ENCODE peak calls at places on chromosome 20, in nine cellular contexts. A is dorsolateral prefrontal cortex, I is transverse colon, B is fibroblast of lung, R is upper lobe of right lung, C is heart right ventricle, S is RWPE1, Y is AG04450, W is mammary epithelial cell. G is an unnamed sample.

GRCh38 chr20:8527998-8528397 is 395.9 kb downstream of the PLCB1 start:
- DNase-seq in S (no peak), C (no peak), W (peak), A (no peak), B (peak), R (no peak), Y (peak), I (no peak), G (no peak)

GRCh38 chr20:22387452-22387851 is 196.9 kb downstream of the FOXA2 start:
- DNase-seq in Y (no peak), W (peak), B (no peak), S (no peak), C (no peak), R (no peak), I (no peak), A (no peak), G (no peak)

GRCh38 chr20:13211956-13212618 is 9.0 kb upstream of the ISM1 start:
- DNase-seq in W (no peak), S (no peak), I (no peak), A (no peak), R (no peak), C (no peak), B (no peak), Y (no peak), G (no peak)

GRCh38 chr20:36097331-36097730 is 57.2 kb upstream of the EPB41L1 start:
- DNase-seq in R (no peak), B (peak), S (no peak), W (peak), Y (no peak), C (no peak), A (no peak), I (peak), G (no peak)

GRCh38 chr20:16115891-16116577 is 457.2 kb downstream of the KIF16B start:
- DNase-seq in A (no peak), W (no peak), Y (no peak), S (no peak), R (no peak), C (peak), B (no peak), I (no peak), G (no peak)

GRCh38 chr20:63254536-63255384 is 497 bp upstream of the NKAIN4 start:
- DNase-seq in Y (no peak), S (no peak), A (no peak), I (no peak), W (no peak), R (no peak), C (no peak), B (no peak), G (no peak)

GRCh38 chr20:33167859-33168258 is at the start of gene BPIFA2:
- DNase-seq in R (no peak), A (no peak), W (no peak), S (no peak), B (no peak), C (no peak), I (no peak), Y (no peak), G (no peak)

GRCh38 chr20:20699144-20699543 is 13.3 kb downstream of the RALGAPA2 start:
- DNase-seq in R (no peak), A (no peak), C (no peak), W (no peak), I (no peak), B (no peak), S (no peak), Y (no peak), G (no peak)

GRCh38 chr20:3093861-3094361 is 9.4 kb upstream of the AVP start:
- DNase-seq in C (no peak), I (no peak), R (no peak), B (no peak), W (no peak), Y (no peak), S (no peak), A (no peak), G (no peak)

GRCh38 chr20:1636621-1637020 is 16.8 kb upstream of the SIRPB1 start:
- DNase-seq in A (no peak), C (no peak), Y (no peak), R (no peak), S (no peak), B (no peak), I (no peak), W (no peak), G (no peak)

GRCh38 chr20:19212524-19213502 is at the start of gene SLC24A3:
- DNase-seq in Y (no peak), W (peak), R (peak), A (peak), C (peak), I (peak), S (peak), B (peak), G (no peak)

GRCh38 chr20:47154089-47154488 is 202.4 kb downstream of the ZMYND8 start:
- DNase-seq in A (no peak), I (no peak), Y (no peak), W (no peak), C (no peak), R (no peak), S (no peak), B (no peak), G (no peak)

GRCh38 chr20:63501818-63502670 is 3.2 kb upstream of the EEF1A2 start:
- DNase-seq in Y (no peak), R (no peak), C (peak), A (peak), S (peak), I (no peak), W (no peak), B (no peak), G (peak)

GRCh38 chr20:23179766-23180403 is 93.8 kb upstream of the CD93 start:
- DNase-seq in A (no peak), Y (no peak), B (no peak), R (no peak), C (no peak), W (no peak), S (no peak), I (no peak), G (no peak)

GRCh38 chr20:33437141-33437911 is 6.2 kb downstream of the SNTA1 start:
- DNase-seq in B (peak), C (peak), A (peak), I (no peak), R (no peak), S (no peak), Y (no peak), W (no peak), G (no peak)

GRCh38 chr20:9912858-9913434 is 74.1 kb upstream of the PAK5 start:
- DNase-seq in Y (peak), I (peak), W (peak), R (no peak), C (peak), S (peak), B (peak), A (peak), G (no peak)

GRCh38 chr20:45911486-45912343 is at the start of gene PLTP:
- DNase-seq in C (peak), W (no peak), A (peak), I (peak), B (peak), R (peak), Y (no peak), S (no peak), G (no peak)

GRCh38 chr20:63955281-63955845 is 853 bp downstream of the UCKL1 start:
- DNase-seq in C (peak), W (no peak), R (peak), B (peak), Y (no peak), A (no peak), S (no peak), I (peak), G (peak)

GRCh38 chr20:62969179-62969760 is 16.8 kb downstream of the SLC17A9 start:
- DNase-seq in I (no peak), C (peak), S (no peak), Y (no peak), W (no peak), A (no peak), B (no peak), R (no peak), G (no peak)

GRCh38 chr20:61503106-61503505 is 251.0 kb downstream of the CDH4 start:
- DNase-seq in W (no peak), I (no peak), R (no peak), C (no peak), S (no peak), Y (no peak), B (no peak), A (no peak), G (peak)

GRCh38 chr20:39775110-39775509 is 813.0 kb downstream of the DHX35 start:
- DNase-seq in I (no peak), C (peak), B (peak), A (no peak), W (peak), R (no peak), Y (no peak), S (peak), G (no peak)

GRCh38 chr20:35518975-35519374 is 10.5 kb downstream of the C20orf173 start:
- DNase-seq in I (no peak), B (no peak), C (no peak), R (no peak), S (no peak), Y (no peak), A (no peak), W (no peak), G (no peak)

GRCh38 chr20:1629321-1629720 is 9.5 kb upstream of the SIRPB1 start:
- DNase-seq in A (no peak), I (no peak), Y (no peak), R (no peak), C (no peak), W (no peak), S (no peak), B (no peak), G (no peak)

GRCh38 chr20:39004508-39004907 is 42.4 kb downstream of the DHX35 start:
- DNase-seq in C (peak), S (peak), B (no peak), Y (no peak), I (peak), A (no peak), R (peak), W (peak), G (no peak)

GRCh38 chr20:3133156-3133555 is 26.5 kb downstream of the FASTKD5 start:
- DNase-seq in B (no peak), S (no peak), W (no peak), A (no peak), C (no peak), I (no peak), Y (peak), R (no peak), G (no peak)

GRCh38 chr20:10731190-10731955 is 57.6 kb upstream of the JAG1 start:
- DNase-seq in W (peak), S (peak), C (no peak), Y (no peak), R (no peak), A (no peak), B (peak), I (no peak), G (peak)

GRCh38 chr20:61942526-61942925 is 123.2 kb downstream of the TAF4 start:
- DNase-seq in I (no peak), R (peak), A (peak), B (no peak), Y (no peak), S (no peak), W (no peak), C (peak), G (peak)

DNA sequence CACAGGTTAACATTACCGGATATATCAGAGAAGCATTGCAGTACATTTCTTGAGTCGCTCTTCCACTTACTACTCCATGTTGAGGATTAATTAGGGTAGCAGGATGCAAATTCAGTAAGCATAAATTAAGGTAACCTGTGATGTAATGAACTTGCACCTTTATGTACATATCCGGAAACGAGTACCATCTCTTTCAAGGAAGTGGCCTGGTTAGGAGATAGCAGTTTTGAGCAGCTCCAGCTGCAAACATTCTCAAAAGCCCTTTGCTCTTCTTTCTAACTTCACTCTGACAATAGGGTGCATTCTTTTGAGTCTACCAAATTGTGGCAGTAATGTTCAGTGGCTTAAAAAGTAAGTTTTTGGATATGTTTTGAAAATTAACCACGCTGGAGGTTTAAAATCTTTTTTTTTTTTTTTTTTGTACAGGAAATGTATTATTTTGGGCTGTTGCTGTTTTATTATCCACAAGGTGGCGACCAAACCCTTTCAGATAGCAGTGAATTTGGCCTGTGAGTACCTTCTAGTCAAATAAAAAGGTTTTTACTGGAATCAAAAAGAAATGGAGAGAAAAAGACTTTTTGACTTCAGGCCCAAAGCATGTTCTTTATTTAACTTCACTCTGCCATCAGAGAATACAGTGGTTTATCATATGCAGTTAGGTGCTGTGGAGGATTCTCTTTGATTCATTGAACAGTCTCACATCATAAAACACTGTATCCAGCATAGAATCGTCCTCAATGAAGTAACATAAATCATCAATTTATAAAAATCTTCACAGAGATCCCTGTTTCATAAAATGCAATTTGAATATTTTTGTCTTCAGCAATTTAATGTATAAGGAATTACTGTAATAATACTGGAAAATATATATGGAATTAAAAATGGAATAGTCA is 8.9 kb downstream of the FAM217B start:
- DNase-seq in Y (peak), W (peak), A (no peak), B (peak), R (no peak), I (no peak), C (no peak), S (peak), G (no peak)
- TF ChIP-seq CTCF in Y (peak), W (peak), A (peak), B (peak), R (peak), I (peak), C (peak), S (peak), G (peak)

DNA sequence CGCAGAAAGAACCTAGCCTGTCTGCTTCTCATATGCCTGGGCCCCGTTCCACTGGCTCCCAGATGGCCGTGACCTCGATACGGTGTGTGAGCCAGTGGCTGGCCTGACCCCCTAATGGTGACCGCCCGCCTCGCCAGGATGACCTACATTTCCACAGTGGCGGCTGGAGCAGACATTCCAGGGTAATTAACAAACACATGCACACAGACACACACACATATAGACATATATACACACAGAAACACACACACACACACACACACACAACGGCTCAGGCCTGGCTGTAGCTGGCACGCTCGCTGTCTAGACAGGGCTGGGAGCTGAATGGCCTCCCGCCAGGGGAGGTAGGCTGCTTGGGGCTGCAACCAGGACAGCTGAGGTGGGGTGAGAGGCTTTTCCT is 227.1 kb downstream of the ANKRD60 start:
- DNase-seq in R (no peak), I (no peak), A (no peak), B (peak), Y (no peak), W (no peak), S (no peak), C (no peak), G (no peak)
- H3K27ac ChIP-seq in R (no peak), I (no peak), A (no peak), B (no peak), Y (no peak), W (no peak), S (no peak), C (no peak), G (no peak)

GRCh38 chr20:18139832-18140231 is 2.2 kb downstream of the KAT14 start:
- DNase-seq in B (no peak), Y (no peak), A (no peak), W (no peak), R (no peak), I (no peak), S (no peak), C (no peak), G (no peak)

GRCh38 chr20:18138639-18139583 is 1.2 kb downstream of the KAT14 start:
- DNase-seq in C (no peak), I (no peak), Y (no peak), R (no peak), A (no peak), W (no peak), S (no peak), B (no peak), G (no peak)

GRCh38 chr20:18133962-18134361 is 3.7 kb upstream of the KAT14 start:
- DNase-seq in A (no peak), I (peak), R (no peak), B (no peak), S (no peak), W (peak), Y (no peak), C (no peak), G (no peak)

GRCh38 chr20:18138266-18138582 is 561 bp downstream of the KAT14 start:
- DNase-seq in S (no peak), Y (no peak), W (no peak), A (no peak), I (no peak), R (no peak), B (no peak), C (no peak), G (no peak)

GRCh38 chr20:18137412-18138265 is at the start of the genes KAT14 and PET117:
- DNase-seq in B (peak), C (peak), S (peak), I (peak), R (peak), W (peak), A (peak), Y (peak), G (peak)
- TF ChIP-seq CTCF in B (no peak), C (no peak), S (no peak), I (no peak), R (no peak), W (no peak), A (peak), Y (peak), G (no peak)

DNA sequence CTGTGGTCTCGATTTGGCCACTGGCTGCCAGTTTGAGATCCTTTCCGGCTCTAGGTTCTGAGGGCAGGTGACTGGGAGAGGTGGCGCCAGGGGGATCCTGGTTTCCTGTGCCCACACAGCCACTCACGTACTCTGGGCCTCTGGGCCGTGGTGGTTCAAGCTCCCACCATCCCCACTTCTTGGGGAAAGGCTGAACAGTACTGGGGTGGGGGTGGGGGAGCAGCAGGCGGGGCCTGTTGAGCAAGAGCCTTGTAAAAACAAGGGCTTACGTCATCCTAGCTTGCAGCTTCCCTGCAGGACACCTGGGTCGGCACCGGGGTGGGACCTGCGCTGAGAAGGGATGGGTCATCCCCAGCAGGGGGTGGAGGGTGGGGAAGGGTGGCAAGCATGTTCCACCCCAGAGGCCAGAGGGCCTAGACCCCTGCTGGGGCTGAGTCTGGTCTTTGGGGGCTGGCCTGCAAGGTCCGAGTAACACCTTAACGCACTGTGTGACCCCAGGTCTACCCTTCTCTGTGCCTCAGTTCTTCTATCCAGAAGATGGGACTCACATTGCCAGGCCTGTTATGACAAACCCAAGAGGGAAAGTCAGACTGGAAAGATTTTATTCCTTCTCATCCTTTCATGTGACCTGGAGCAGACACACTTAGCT is 3.1 kb upstream of the CEBPB start:
- DNase-seq in I (peak), B (peak), Y (no peak), C (peak), W (peak), R (peak), S (peak), A (no peak), G (peak)
- H3K27ac ChIP-seq in I (peak), B (no peak), Y (no peak), C (no peak), W (no peak), R (no peak), S (peak), A (peak), G (peak)

GRCh38 chr20:24305366-24305765 is 164.1 kb upstream of the SYNDIG1 start:
- DNase-seq in B (no peak), W (no peak), C (no peak), I (no peak), R (no peak), Y (no peak), S (no peak), A (no peak), G (no peak)

GRCh38 chr20:24297928-24298327 is 171.5 kb upstream of the SYNDIG1 start:
- DNase-seq in B (no peak), A (no peak), W (no peak), S (no peak), I (no peak), R (no peak), C (no peak), Y (no peak), G (no peak)

DNA sequence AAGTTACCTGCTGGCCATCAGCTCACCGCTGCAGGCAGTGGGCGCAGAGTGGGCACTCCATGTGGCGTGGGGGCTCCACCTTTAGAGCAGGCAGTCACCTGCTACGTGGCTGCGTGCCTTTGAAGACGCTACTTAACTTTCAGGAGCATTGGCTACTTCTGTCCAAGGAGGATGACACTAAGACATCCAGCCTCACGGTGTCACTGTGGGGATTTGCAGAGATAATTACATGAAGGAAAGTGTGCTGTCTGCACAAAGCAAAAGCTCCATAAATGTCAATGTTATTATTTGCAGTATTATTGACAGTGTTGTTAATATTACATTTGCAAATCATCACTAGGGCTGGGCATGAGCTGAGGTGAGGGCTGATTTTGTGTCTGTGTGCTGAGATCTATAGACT is 166.0 kb upstream of the SYNDIG1 start:
- DNase-seq in S (no peak), B (no peak), C (no peak), W (no peak), Y (no peak), I (no peak), R (no peak), A (no peak), G (no peak)
- TF ChIP-seq CTCF in S (no peak), B (no peak), C (peak), W (no peak), Y (no peak), I (no peak), R (no peak), A (peak), G (peak)

G was measured in RWPE2.